ENCODE peak calls at places on chromosome 2, in four cellular contexts. I is CD8-positive, alpha-beta memory T cell; A is AG08395; P is activated gamma-delta T cell. U is an unnamed sample.
A peak's percentile ranks its signal among the peaks of the same experiment; 100 is the strongest.

GRCh38 chr2:239911630-239912071 is 113.5 kb downstream of the NDUFA10 start:
- DNase-seq in I (no peak), P (no peak), A (no peak), U (no peak)

GRCh38 chr2:23700627-23701026 is 226.3 kb downstream of the ATAD2B start:
- DNase-seq in P (no peak), A (no peak), I (no peak), U (no peak)

GRCh38 chr2:108320326-108320932 is 31.7 kb downstream of the SULT1C2 start:
- DNase-seq in P (no peak), I (no peak), A (no peak), U (no peak)

GRCh38 chr2:207662203-207662602 is 37.0 kb upstream of the METTL21A start:
- DNase-seq in A (no peak), I (no peak), P (no peak), U (no peak)

GRCh38 chr2:28869494-28870145 is 489 bp downstream of the TRMT61B start:
- DNase-seq in P (no peak), A (peak; percentile 55), I (no peak), U (no peak)

GRCh38 chr2:217978536-217979150 is 24.2 kb downstream of the TNS1 start:
- DNase-seq in P (no peak), A (no peak), I (no peak), U (no peak)

GRCh38 chr2:239594772-239595608 is 194.2 kb upstream of the HDAC4 start:
- DNase-seq in I (peak; percentile 33), P (no peak), A (no peak), U (no peak)

GRCh38 chr2:239457586-239458445 is 57.0 kb upstream of the HDAC4 start:
- DNase-seq in I (no peak), A (no peak), P (no peak), U (no peak)

GRCh38 chr2:9336534-9337354 is 86.6 kb downstream of the ITGB1BP1 start:
- DNase-seq in P (no peak), A (peak; percentile 44), I (no peak), U (no peak)

GRCh38 chr2:101473911-101474751 is 781 bp downstream of the RFX8 start:
- DNase-seq in I (no peak), A (peak; percentile 65), P (no peak), U (peak; percentile 13)

GRCh38 chr2:239365071-239365781 is 35.6 kb downstream of the HDAC4 start:
- DNase-seq in I (no peak), P (no peak), A (no peak), U (no peak)

GRCh38 chr2:28896906-28897305 is 2.4 kb downstream of the WDR43 start:
- DNase-seq in I (no peak), P (no peak), A (peak; percentile 63), U (no peak)

GRCh38 chr2:156930423-156930822 is 327.1 kb upstream of the GALNT5 start:
- DNase-seq in A (no peak), P (no peak), I (no peak), U (no peak)

GRCh38 chr2:122543815-122544214 is 788.4 kb downstream of the TSN start:
- DNase-seq in I (no peak), A (peak; percentile 58), P (no peak), U (no peak)

U was measured in activated effector memory CD4-positive, alpha-beta T cell treated with Interleukin-2 at 50 U/mL for 16 hours.